ENCODE peak calls at places on chromosomes 4 and X, in seven cellular contexts. Z is endothelial cell of umbilical vein, L is amniotic stem cell, W is AG10803, X is brain microvascular endothelial cell, S is thyroid gland, V is EH. B is an unnamed sample.

GRCh38 chr4:170026253-170026991 is at the start of gene MFAP3L:
- DNase-seq in Z (peak), L (peak), W (peak), X (peak), S (peak), V (peak), B (peak)

GRCh38 chr4:177052211-177052725 is 257.4 kb upstream of the NEIL3 start:
- DNase-seq in Z (no peak), L (no peak), W (no peak), X (no peak), S (no peak), V (no peak), B (no peak)

GRCh38 chr4:108103096-108103495 is 65.6 kb downstream of the LEF1 start:
- DNase-seq in Z (no peak), L (no peak), W (no peak), X (no peak), S (no peak), V (no peak), B (no peak)

GRCh38 chr4:151658959-151659593 is 101.7 kb downstream of the GATB start:
- DNase-seq in Z (peak), L (no peak), W (peak), X (no peak), S (no peak), V (peak), B (no peak)

GRCh38 chr4:144583658-144584057 is 62.3 kb upstream of the HHIP start:
- DNase-seq in Z (peak), L (no peak), W (peak), X (peak), S (no peak), V (peak), B (no peak)

GRCh38 chrX:123736333-123736921 is 3.6 kb upstream of the THOC2 start:
- DNase-seq in Z (no peak), L (peak), W (peak), X (peak), S (no peak), V (peak), B (no peak)

GRCh38 chr4:23614284-23614892 is 275.5 kb downstream of the PPARGC1A start:
- DNase-seq in Z (no peak), L (no peak), W (peak), X (no peak), S (peak), V (peak), B (no peak)

GRCh38 chr4:7369511-7369910 is 65.2 kb downstream of the PSAPL1 start:
- DNase-seq in Z (no peak), L (no peak), W (no peak), X (no peak), S (no peak), V (no peak), B (no peak)

GRCh38 chr4:31107362-31107761 is 387.2 kb downstream of the PCDH7 start:
- DNase-seq in Z (peak), L (no peak), W (no peak), X (no peak), S (no peak), V (no peak), B (no peak)

GRCh38 chrX:93422693-93423092 is 250.7 kb downstream of the NAP1L3 start:
- DNase-seq in Z (no peak), L (no peak), W (no peak), X (no peak), S (no peak), V (no peak), B (peak)

GRCh38 chr4:186902361-186902760 is 178.7 kb upstream of the FAT1 start:
- DNase-seq in Z (no peak), L (no peak), W (no peak), X (no peak), S (no peak), V (peak), B (no peak)

GRCh38 chr4:144356941-144357381 is 216.4 kb upstream of the GYPA start:
- DNase-seq in Z (peak), L (no peak), W (no peak), X (peak), S (no peak), V (no peak), B (no peak)

GRCh38 chrX:14758029-14758491 is 114.8 kb downstream of the FANCB start:
- DNase-seq in Z (no peak), L (no peak), W (no peak), X (no peak), S (no peak), V (no peak), B (no peak)

GRCh38 chr4:1058997-1059665 is 47.7 kb downstream of the FGFRL1 start:
- DNase-seq in Z (no peak), L (no peak), W (no peak), X (no peak), S (no peak), V (no peak), B (no peak)

GRCh38 chr4:169117591-169118081 is 107.6 kb upstream of the CBR4 start:
- DNase-seq in Z (no peak), L (peak), W (peak), X (peak), S (no peak), V (peak), B (no peak)

GRCh38 chrX:42948723-42949122 is 170.8 kb upstream of the PPP1R2C start:
- DNase-seq in Z (peak), L (no peak), W (no peak), X (no peak), S (no peak), V (no peak), B (no peak)

GRCh38 chr4:149264093-149264733 is 551.4 kb downstream of the IQCM start:
- DNase-seq in Z (peak), L (peak), W (peak), X (peak), S (peak), V (peak), B (peak)